ENCODE peak calls at places on chromosomes 4 and X, in six cellular contexts. U, F, Q, X, W and L are unnamed samples.

GRCh38 chrX:30863969-30864368 is 25.1 kb downstream of the TAB3 start:
- DNase-seq in X (no peak), U (peak), Q (no peak), W (no peak), F (no peak), L (peak)

GRCh38 chrX:9071031-9071650 is 37.2 kb upstream of the FAM9B start:
- DNase-seq in F (no peak), Q (no peak), X (no peak), W (no peak), U (no peak), L (no peak)

GRCh38 chrX:103012945-103013344 is 51.0 kb downstream of the BEX1 start:
- DNase-seq in X (no peak), W (no peak), F (no peak), U (no peak), Q (no peak), L (no peak)

GRCh38 chrX:129606918-129607317 is 47.8 kb downstream of the APLN start:
- DNase-seq in Q (peak), X (peak), F (peak), U (peak), W (peak), L (peak)

GRCh38 chr4:153063490-153063889 is 127.4 kb downstream of the FHDC1 start:
- DNase-seq in X (no peak), U (no peak), Q (no peak), F (no peak), W (no peak), L (no peak)

GRCh38 chr4:130511776-130512175 is 1415.8 kb downstream of the C4orf33 start:
- DNase-seq in X (no peak), Q (no peak), W (no peak), U (no peak), F (no peak), L (no peak)

GRCh38 chr4:98601719-98602118 is 56.7 kb downstream of the TSPAN5 start:
- DNase-seq in W (no peak), Q (no peak), U (no peak), X (no peak), F (no peak), L (no peak)

GRCh38 chr4:30586850-30587249 is 133.3 kb upstream of the PCDH7 start:
- DNase-seq in W (no peak), Q (no peak), F (no peak), X (no peak), U (no peak), L (no peak)

GRCh38 chrX:27444093-27444908 is 18.8 kb downstream of the PPP4R3C start:
- DNase-seq in W (no peak), Q (no peak), X (no peak), U (no peak), F (no peak), L (no peak)

GRCh38 chrX:128460835-128461234 is 408.6 kb upstream of the ACTRT1 start:
- DNase-seq in X (no peak), F (no peak), U (no peak), W (no peak), Q (no peak), L (no peak)

GRCh38 chrX:39144323-39144722 is 343.1 kb downstream of the MID1IP1 start:
- DNase-seq in X (no peak), Q (no peak), W (no peak), U (no peak), F (no peak), L (no peak)

GRCh38 chr4:31660916-31661315 is 940.7 kb downstream of the PCDH7 start:
- DNase-seq in U (no peak), X (no peak), Q (no peak), W (no peak), F (no peak), L (no peak)

DNA sequence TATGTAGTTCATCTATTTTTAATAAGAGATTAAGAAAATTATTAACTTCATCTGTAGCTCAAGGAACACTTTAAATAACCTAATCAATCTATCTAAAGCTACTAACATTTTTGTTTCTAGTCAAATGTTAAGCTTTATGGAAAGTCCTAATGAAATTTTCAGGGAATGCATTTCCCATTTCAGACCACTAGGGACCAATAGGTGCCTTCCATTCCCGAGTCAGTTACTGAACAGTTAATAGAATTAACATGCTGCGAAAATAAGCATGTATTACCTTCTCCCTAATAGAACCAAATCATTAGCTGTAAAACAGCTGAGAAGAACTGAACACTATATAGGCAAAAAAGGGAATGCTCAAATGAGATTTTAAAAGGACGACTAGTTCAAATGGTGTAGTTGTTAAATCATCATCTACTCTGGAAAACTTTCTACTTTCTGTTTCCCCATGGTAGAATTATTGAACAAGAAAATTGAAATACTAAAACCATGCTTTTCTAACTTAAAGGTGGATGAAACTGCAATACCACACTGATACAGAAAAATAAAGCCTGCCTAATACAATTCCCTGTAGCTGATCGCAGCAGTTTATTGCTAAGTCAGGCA is 22.5 kb downstream of the STX18 start:
- DNase-seq in X (no peak), F (peak), U (no peak), W (peak), Q (no peak), L (no peak)
- TF ChIP-seq CTCF in X (peak), F (peak), U (peak), W (peak), Q (peak), L (peak)

DNA sequence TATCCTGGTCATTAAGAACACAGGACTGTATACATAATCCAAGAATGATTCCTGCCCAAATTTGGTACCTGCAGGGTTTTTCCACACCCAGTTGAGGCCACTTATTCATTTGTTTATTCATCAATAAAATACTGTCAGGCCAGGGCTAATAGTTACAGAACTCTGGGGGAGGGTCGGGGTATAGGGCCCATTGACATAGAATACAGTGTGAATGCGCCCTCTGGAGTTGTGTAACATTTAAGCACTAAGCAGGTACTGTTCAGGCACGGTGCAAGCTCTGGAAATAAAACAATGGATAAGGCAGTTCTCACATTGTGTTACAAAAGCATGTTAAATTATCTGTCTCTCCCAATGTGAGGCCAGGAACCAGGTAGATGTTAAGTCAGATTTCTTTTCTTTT is 30.8 kb upstream of the LRBA start:
- DNase-seq in F (peak), Q (peak), X (peak), W (no peak), U (no peak), L (no peak)
- TF ChIP-seq CTCF in F (peak), Q (peak), X (no peak), W (no peak), U (no peak), L (no peak)

GRCh38 chr4:151257704-151258103 is 19.3 kb upstream of the PRSS48 start:
- DNase-seq in U (no peak), X (no peak), Q (no peak), F (no peak), W (no peak), L (no peak)

GRCh38 chr4:151260526-151260925 is 16.4 kb upstream of the PRSS48 start:
- DNase-seq in Q (no peak), U (no peak), F (no peak), W (no peak), X (no peak), L (no peak)

GRCh38 chr4:151251922-151252321 is 25.0 kb upstream of the PRSS48 start:
- DNase-seq in X (no peak), U (no peak), F (no peak), Q (no peak), W (no peak), L (no peak)

GRCh38 chr4:151259752-151260151 is 17.2 kb upstream of the PRSS48 start:
- DNase-seq in F (no peak), X (no peak), Q (no peak), U (no peak), W (no peak), L (no peak)

GRCh38 chr4:151256134-151256533 is 20.8 kb upstream of the PRSS48 start:
- DNase-seq in U (no peak), W (no peak), F (no peak), X (no peak), Q (no peak), L (no peak)
- TF ChIP-seq CTCF in U (no peak), W (no peak), F (no peak), X (no peak), Q (no peak), L (no peak)

GRCh38 chrX:153571159-153571908 is 27.6 kb downstream of the CCNQ start:
- DNase-seq in Q (no peak), F (no peak), X (no peak), U (no peak), W (no peak), L (no peak)

GRCh38 chrX:153569475-153569874 is 29.5 kb downstream of the CCNQ start:
- DNase-seq in U (no peak), F (no peak), W (no peak), X (no peak), Q (no peak), L (no peak)

GRCh38 chrX:153565996-153566580 is 32.9 kb downstream of the CCNQ start:
- DNase-seq in W (no peak), Q (peak), X (peak), U (no peak), F (no peak), L (no peak)

GRCh38 chrX:153572601-153573000 is 26.3 kb downstream of the CCNQ start:
- DNase-seq in Q (no peak), U (no peak), X (no peak), W (no peak), F (no peak), L (no peak)

DNA sequence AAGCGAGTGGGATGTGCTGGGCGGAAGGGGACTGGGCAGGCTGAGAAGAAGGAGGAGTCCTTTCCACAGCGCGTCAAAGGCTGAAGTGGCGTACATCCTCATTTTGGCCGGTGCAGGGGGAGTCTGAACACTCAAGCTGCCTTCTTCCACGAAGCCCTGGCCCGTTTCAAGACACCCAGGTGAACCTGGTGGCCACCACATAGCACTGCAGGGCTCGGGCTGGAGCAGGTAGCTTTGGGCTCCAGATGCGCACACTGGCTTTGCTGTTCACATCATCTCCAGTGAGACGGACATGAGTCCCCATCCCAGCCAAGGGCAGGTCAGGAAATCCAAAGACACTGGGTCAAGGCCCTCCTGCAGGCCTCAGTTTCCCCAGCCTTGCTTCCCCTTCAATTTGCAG is 30.3 kb downstream of the CCNQ start:
- DNase-seq in W (no peak), U (no peak), X (peak), F (no peak), Q (no peak), L (no peak)
- TF ChIP-seq CTCF in W (no peak), U (no peak), X (no peak), F (peak), Q (peak), L (peak)

GRCh38 chr4:183012862-183013855 is 85.9 kb upstream of the WWC2 start:
- DNase-seq in X (peak), Q (no peak), U (no peak), F (no peak), W (no peak), L (no peak)
- TF ChIP-seq CTCF in X (no peak), Q (peak), U (no peak), F (no peak), W (no peak), L (no peak)

GRCh38 chr4:39103291-39103690 is 41.3 kb downstream of the KLHL5 start:
- DNase-seq in X (no peak), U (no peak), Q (no peak), W (no peak), F (no peak), L (no peak)
- TF ChIP-seq CTCF in X (no peak), U (no peak), Q (no peak), W (no peak), F (no peak), L (no peak)

DNA sequence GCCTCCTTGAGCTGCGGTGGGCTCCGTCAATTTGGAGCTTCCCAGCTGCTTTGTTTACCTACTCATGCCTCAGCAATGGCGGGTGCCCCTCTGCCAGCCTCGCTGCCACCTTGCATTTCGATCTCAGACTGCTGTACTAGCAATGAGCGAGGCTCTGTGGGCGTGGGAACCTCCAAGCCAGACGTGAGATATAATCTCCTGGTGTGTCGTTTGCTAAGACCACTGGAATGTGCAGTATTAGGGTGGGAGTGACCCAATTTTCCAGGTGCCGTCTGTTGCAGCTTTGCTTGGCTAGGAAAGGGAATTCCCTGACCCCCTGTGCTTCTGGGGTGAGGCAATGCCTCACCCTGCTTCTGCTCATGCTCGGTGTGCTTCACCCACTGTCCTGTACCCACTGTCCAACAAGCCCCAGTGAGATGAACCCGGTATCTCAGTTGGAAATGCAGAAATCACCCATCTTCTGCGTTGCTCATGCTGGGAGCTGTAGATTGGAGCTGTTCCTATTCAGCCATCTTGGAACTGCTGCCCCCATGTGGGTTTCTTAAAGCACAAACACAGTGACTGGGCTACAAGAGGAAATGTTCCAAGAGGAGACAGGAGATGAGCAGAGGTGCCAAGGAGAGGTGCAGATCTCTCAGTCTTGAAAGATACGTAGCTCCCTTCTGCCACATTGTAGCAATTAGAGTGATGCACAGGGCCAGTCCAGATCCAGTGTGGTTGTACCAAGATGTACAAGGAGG is 193.0 kb upstream of the IGFBP7 start:
- DNase-seq in W (no peak), F (no peak), X (no peak), U (no peak), Q (no peak), L (no peak)
- TF ChIP-seq CTCF in W (no peak), F (no peak), X (no peak), U (no peak), Q (peak), L (no peak)

GRCh38 chr4:147837435-147837834 is 105.5 kb downstream of the ARHGAP10 start:
- DNase-seq in F (no peak), X (no peak), W (no peak), U (peak), Q (peak), L (no peak)
- TF ChIP-seq CTCF in F (peak), X (no peak), W (no peak), U (no peak), Q (peak), L (no peak)

DNA sequence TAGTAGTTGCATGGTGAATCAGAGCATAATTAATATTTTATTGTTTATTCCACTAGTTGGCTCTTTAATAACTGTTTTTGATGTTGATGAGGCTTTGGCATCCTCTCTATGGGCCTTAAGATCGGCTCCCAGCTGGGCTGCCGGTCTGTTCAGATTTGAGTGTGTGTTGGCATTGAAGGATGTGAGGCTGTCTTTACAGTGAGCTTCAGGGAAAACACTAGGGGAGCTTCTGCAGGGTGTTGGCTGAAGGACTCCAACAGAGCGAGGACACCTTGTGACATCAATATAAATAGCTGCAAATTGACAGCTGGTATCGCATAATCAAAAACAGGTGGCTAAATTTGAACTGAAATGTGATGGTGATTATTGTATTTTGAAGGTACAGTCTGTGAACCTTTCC is 322.0 kb downstream of the FSTL5 start:
- DNase-seq in F (no peak), Q (no peak), U (no peak), W (no peak), X (no peak), L (no peak)
- TF ChIP-seq CTCF in F (no peak), Q (no peak), U (no peak), W (no peak), X (no peak), L (no peak)